ENCODE peak calls at places on chromosomes 13 and 19, in four cellular contexts. M is cardiac muscle cell, J is lower leg skin, E is endothelial cell. L is an unnamed sample.

GRCh38 chr19:5436101-5436947 is 18.9 kb upstream of the ZNRF4 start:
- DNase-seq in M (peak; percentile 78), J (no peak), E (peak; percentile 88), L (peak; percentile 94)

GRCh38 chr13:76983676-76984075 is 8.2 kb upstream of the CLN5 start:
- DNase-seq in M (no peak), J (no peak), E (no peak), L (no peak)

GRCh38 chr13:102100234-102100633 is 301.6 kb downstream of the FGF14 start:
- DNase-seq in M (no peak), J (no peak), E (no peak), L (no peak)

GRCh38 chr13:85223883-85224656 is 575.1 kb downstream of the SLITRK6 start:
- DNase-seq in M (peak; percentile 13), J (no peak), E (no peak), L (no peak)

GRCh38 chr13:30142502-30143211 is 164.7 kb downstream of the KATNAL1 start:
- DNase-seq in M (peak; percentile 94), J (no peak), E (no peak), L (no peak)

GRCh38 chr13:36979361-36980040 is 19.6 kb downstream of the ALG5 start:
- DNase-seq in M (peak; percentile 9), J (no peak), E (no peak), L (no peak)

GRCh38 chr13:43085545-43085944 is 62.2 kb downstream of the DNAJC15 start:
- DNase-seq in M (peak; percentile 65), J (no peak), E (no peak), L (no peak)

GRCh38 chr13:94656766-94657165 is 55.1 kb downstream of the GPR180 start:
- DNase-seq in M (peak; percentile 75), J (no peak), E (no peak), L (no peak)

GRCh38 chr13:104809483-104809882 is 1726.0 kb downstream of the EFNB2 start:
- DNase-seq in M (peak; percentile 35), J (no peak), E (no peak), L (no peak)

GRCh38 chr19:15915109-15915508 is 17.2 kb upstream of the CYP4F2 start:
- DNase-seq in M (no peak), J (no peak), E (no peak), L (no peak)

GRCh38 chr19:9032136-9032626 is 22.0 kb upstream of the MUC16 start:
- DNase-seq in M (no peak), J (no peak), E (no peak), L (no peak)

GRCh38 chr19:19338082-19338481 is 17.5 kb downstream of the MAU2 start:
- DNase-seq in M (no peak), J (no peak), E (no peak), L (no peak)

GRCh38 chr13:112451512-112452379 is 75.6 kb downstream of the SPACA7 start:
- DNase-seq in M (no peak), J (peak; percentile 80), E (no peak), L (no peak)

GRCh38 chr19:8702350-8702749 is 3.8 kb upstream of the ACTL9 start:
- DNase-seq in M (peak; percentile 6), J (no peak), E (no peak), L (no peak)

GRCh38 chr19:36213793-36214387 is 575 bp downstream of the ZNF565 start:
- DNase-seq in M (no peak), J (no peak), E (no peak), L (no peak)

GRCh38 chr19:15291666-15292065 is 40.7 kb downstream of the BRD4 start:
- DNase-seq in M (no peak), J (no peak), E (no peak), L (no peak)

GRCh38 chr13:72508392-72508791 is 219.0 kb downstream of the MZT1 start:
- DNase-seq in M (no peak), J (no peak), E (no peak), L (no peak)

GRCh38 chr13:32902898-32903297 is 113.3 kb upstream of the KL start:
- DNase-seq in M (peak; percentile 73), J (peak; percentile 91), E (no peak), L (no peak)

GRCh38 chr19:19551862-19552192 is 13.8 kb downstream of the CILP2 start:
- DNase-seq in M (peak; percentile 26), J (no peak), E (no peak), L (no peak)

GRCh38 chr13:50015263-50015662 is at the start of gene KCNRG:
- DNase-seq in M (peak; percentile 51), J (no peak), E (no peak), L (no peak)

GRCh38 chr13:104796581-104796980 is 1730.4 kb upstream of the SLC10A2 start:
- DNase-seq in M (no peak), J (no peak), E (no peak), L (no peak)

GRCh38 chr13:58792854-58793253 is 1161.3 kb downstream of the PCDH17 start:
- DNase-seq in M (no peak), J (no peak), E (no peak), L (no peak)

GRCh38 chr13:112465251-112466131 is 89.3 kb downstream of the SPACA7 start:
- DNase-seq in M (no peak), J (no peak), E (no peak), L (no peak)

GRCh38 chr19:34507414-34508067 is 26.0 kb downstream of the WTIP start:
- DNase-seq in M (no peak), J (peak; percentile 52), E (no peak), L (no peak)

DNA sequence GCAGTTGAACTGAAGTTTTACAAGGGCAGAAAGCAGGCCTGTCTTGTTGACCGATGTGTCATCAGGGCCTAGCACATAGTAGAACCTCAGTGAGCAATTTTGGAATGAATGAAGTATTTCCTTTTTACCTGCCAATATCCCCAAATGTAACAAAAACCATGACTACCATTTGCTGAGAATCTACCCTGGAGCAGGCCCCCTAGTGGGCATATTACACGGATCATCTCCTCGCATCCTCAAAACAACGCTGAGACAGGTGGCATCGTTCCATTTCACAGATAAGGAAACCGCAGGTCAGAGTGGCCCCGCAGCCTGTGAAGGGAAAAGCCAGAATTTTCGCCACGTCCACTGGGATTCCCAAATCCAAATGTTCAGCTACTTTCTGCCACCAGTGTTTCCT is 77.9 kb downstream of the CACNA1A start:
- DNase-seq in M (peak; percentile 58), J (no peak), E (peak; percentile 32), L (peak; percentile 44)
- TF ChIP-seq CTCF in M (peak; percentile 74), J (no peak), E (peak; percentile 78), L (peak; percentile 81)

GRCh38 chr19:3803986-3804385 is 17.8 kb upstream of the MATK start:
- DNase-seq in M (no peak), J (no peak), E (no peak), L (no peak)

GRCh38 chr19:3803114-3803888 is 17.1 kb upstream of the MATK start:
- DNase-seq in M (no peak), J (no peak), E (no peak), L (no peak)

GRCh38 chr19:3798137-3798536 is 12.0 kb upstream of the MATK start:
- DNase-seq in M (no peak), J (no peak), E (no peak), L (no peak)

GRCh38 chr19:3804429-3804828 is 18.2 kb upstream of the MATK start:
- DNase-seq in M (no peak), J (no peak), E (no peak), L (no peak)

DNA sequence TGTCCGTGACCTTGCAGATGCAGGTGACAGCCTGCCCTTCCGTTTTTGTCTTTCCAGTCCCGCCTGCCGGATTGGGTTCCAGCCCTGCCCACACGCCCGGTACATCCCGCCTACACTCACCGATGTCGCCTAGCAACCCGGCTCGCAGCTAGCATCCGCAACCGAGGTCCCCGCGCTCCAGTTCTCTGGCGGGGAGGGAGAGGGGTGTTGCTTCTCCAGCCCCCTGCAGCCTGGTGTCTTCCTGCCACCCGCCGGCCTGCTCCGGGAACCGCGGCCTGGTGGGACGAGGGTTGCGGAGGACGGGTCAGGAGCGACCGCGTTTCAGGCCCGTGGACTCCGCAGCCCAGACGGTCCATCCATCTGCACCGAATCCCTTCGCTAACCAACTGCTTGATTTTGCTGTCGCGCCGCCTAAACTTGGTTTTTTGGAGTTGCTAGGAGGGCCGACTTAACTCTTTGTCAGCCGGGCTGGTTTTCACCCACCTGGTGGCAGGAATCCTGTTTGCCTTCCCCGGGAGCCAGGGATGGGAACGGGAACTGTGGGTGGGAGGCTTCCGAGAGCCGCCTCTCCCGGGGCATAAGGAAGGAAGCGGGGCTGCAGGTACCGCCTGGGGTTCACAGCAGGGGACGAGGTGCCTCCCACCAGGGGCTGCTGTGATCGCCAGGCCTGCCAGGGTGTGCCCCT is 15.4 kb upstream of the MATK start:
- DNase-seq in M (peak; percentile 21), J (peak; percentile 90), E (peak; percentile 53), L (peak; percentile 70)
- TF ChIP-seq CTCF in M (peak; percentile 26), J (no peak), E (no peak), L (peak; percentile 32)

GRCh38 chr19:4206818-4207484 is 22.4 kb upstream of the EBI3 start:
- DNase-seq in M (peak; percentile 30), J (no peak), E (no peak), L (no peak)
- TF ChIP-seq CTCF in M (peak; percentile 26), J (no peak), E (no peak), L (no peak)

GRCh38 chr13:51731759-51732158 is 72.2 kb downstream of the DHRS12 start:
- DNase-seq in M (peak; percentile 82), J (no peak), E (no peak), L (no peak)
- TF ChIP-seq CTCF in M (peak; percentile 59), J (no peak), E (no peak), L (no peak)

DNA sequence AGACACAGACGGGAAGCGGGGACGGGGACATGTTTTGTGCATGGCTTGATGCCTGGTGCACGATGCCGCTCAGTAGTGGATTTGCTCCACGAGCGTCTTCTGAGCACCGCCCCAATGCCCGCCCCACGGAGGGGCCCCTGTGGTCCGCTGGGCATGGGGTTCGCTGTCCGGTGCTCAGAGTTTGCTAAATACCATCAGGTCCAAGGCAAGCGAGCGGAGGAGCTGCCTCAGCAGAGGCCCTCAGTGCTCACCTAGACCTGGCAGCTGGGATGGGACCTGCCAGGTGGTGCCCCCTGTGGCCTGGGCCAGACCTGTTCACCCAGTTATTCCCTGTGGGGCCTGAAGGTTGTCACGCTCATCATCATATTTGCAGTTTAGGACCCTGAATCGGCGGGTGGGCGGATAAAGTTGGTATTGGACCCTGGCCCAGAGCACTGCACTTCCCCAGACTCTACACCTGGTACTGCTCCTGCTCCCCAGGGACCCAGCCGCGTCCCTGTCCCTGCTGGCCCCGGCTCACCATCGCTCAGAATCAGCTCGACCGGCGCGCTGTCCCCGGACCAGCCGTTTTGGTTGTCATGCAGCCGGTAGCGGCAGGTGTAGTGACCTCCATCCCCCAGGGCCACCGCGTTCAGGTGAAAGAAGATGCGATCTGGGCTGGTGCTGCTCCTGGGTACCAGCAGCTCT is 2.3 kb downstream of the A1BG start:
- DNase-seq in M (no peak), J (no peak), E (no peak), L (no peak)
- TF ChIP-seq CTCF in M (no peak), J (no peak), E (no peak), L (no peak)

L was measured in glutamatergic neuron.